ENCODE peak calls at places on chromosome 14, in four cellular contexts. T is HL-60, H is GM12891, F is K562. W is an unnamed sample.

GRCh38 chr14:89617471-89618291 is 200.6 kb upstream of the FOXN3 start:
- DNase-seq in T (no peak), F (no peak), H (no peak), W (no peak)

GRCh38 chr14:36099619-36100018 is 76.9 kb downstream of the PTCSC3 start:
- DNase-seq in H (no peak), T (no peak), F (no peak), W (no peak)

GRCh38 chr14:71648725-71649124 is 283.5 kb upstream of the RGS6 start:
- DNase-seq in F (no peak), H (no peak), T (no peak), W (no peak)

GRCh38 chr14:88911811-88912210 is 87.4 kb downstream of the TTC8 start:
- DNase-seq in H (no peak), F (no peak), T (no peak), W (no peak)

GRCh38 chr14:76501156-76501555 is 125.2 kb downstream of the ESRRB start:
- DNase-seq in H (no peak), T (no peak), F (no peak), W (no peak)

GRCh38 chr14:90375934-90376333 is 20.9 kb upstream of the CALM1 start:
- DNase-seq in H (no peak), F (no peak), T (no peak), W (no peak)

GRCh38 chr14:73887704-73888459 is 1.2 kb downstream of the ZNF410 start:
- DNase-seq in H (no peak), F (no peak), T (no peak), W (no peak)

GRCh38 chr14:24699052-24699451 is 65.1 kb upstream of the GZMB start:
- DNase-seq in F (no peak), T (no peak), H (no peak), W (no peak)

GRCh38 chr14:35333797-35334743 is 41.9 kb downstream of the PSMA6 start:
- DNase-seq in F (peak; percentile 48), T (no peak), H (no peak), W (no peak)

GRCh38 chr14:103558071-103558882 is 4.2 kb downstream of the BAG5 start:
- DNase-seq in F (no peak), H (no peak), T (no peak), W (no peak)

GRCh38 chr14:96264200-96264553 is 8.2 kb downstream of the BDKRB1 start:
- DNase-seq in T (no peak), H (no peak), F (no peak), W (no peak)

GRCh38 chr14:26104686-26105085 is 493.1 kb downstream of the NOVA1 start:
- DNase-seq in T (no peak), H (no peak), F (no peak), W (no peak)

GRCh38 chr14:74462993-74463392 is 30.1 kb downstream of the NPC2 start:
- DNase-seq in F (no peak), H (no peak), T (no peak), W (no peak)

GRCh38 chr14:61296707-61297502 is 15.8 kb upstream of the TMEM30B start:
- DNase-seq in F (peak; percentile 39), H (no peak), T (peak; percentile 7), W (peak; percentile 23)

GRCh38 chr14:92653162-92653651 is 95.2 kb downstream of the LGMN start:
- DNase-seq in F (no peak), T (peak; percentile 68), H (no peak), W (no peak)

GRCh38 chr14:81127785-81128184 is 93.0 kb downstream of the GTF2A1 start:
- DNase-seq in F (no peak), H (no peak), T (no peak), W (no peak)

GRCh38 chr14:59511916-59512530 is 27.7 kb downstream of the JKAMP start:
- DNase-seq in T (no peak), H (peak; percentile 4), F (peak; percentile 9), W (no peak)

GRCh38 chr14:90815817-90816662 is at the start of gene TTC7B:
- DNase-seq in T (peak; percentile 17), F (peak; percentile 57), H (peak; percentile 80), W (no peak)

GRCh38 chr14:96055753-96056508 is 16.8 kb downstream of the C14orf132 start:
- DNase-seq in F (no peak), H (no peak), T (no peak), W (no peak)

GRCh38 chr14:90543876-90544275 is 147.0 kb downstream of the CALM1 start:
- DNase-seq in H (no peak), T (no peak), F (no peak), W (no peak)

GRCh38 chr14:81831128-81831815 is 297.6 kb upstream of the SEL1L start:
- DNase-seq in T (no peak), F (no peak), H (no peak), W (no peak)

GRCh38 chr14:60204843-60205774 is 39.9 kb upstream of the DHRS7 start:
- DNase-seq in F (no peak), H (no peak), T (no peak), W (peak; percentile 70)

GRCh38 chr14:35883677-35884293 is 57.6 kb downstream of the BRMS1L start:
- DNase-seq in H (no peak), T (no peak), F (peak; percentile 34), W (no peak)

GRCh38 chr14:63563370-63564026 is 20.3 kb upstream of the PPP2R5E start:
- DNase-seq in T (no peak), H (no peak), F (peak; percentile 13), W (no peak)

GRCh38 chr14:104219731-104220224 is 81.4 kb downstream of the KIF26A start:
- DNase-seq in H (no peak), T (no peak), F (no peak), W (no peak)

GRCh38 chr14:46651526-46652144 is at the start of gene RPL10L:
- DNase-seq in F (peak; percentile 12), T (no peak), H (no peak), W (no peak)
- TF ChIP-seq SPI1 in F (no peak), T (no peak), H (no peak), W (no peak)

GRCh38 chr14:99231850-99232401 is 40.1 kb downstream of the BCL11B start:
- DNase-seq in F (no peak), H (no peak), T (no peak), W (no peak)
- TF ChIP-seq SPI1 in F (no peak), H (no peak), T (no peak), W (no peak)

GRCh38 chr14:67564236-67564635 is 31.1 kb downstream of the PLEKHH1 start:
- DNase-seq in H (no peak), T (no peak), F (no peak), W (no peak)
- TF ChIP-seq SPI1 in H (no peak), T (no peak), F (no peak), W (no peak)

DNA sequence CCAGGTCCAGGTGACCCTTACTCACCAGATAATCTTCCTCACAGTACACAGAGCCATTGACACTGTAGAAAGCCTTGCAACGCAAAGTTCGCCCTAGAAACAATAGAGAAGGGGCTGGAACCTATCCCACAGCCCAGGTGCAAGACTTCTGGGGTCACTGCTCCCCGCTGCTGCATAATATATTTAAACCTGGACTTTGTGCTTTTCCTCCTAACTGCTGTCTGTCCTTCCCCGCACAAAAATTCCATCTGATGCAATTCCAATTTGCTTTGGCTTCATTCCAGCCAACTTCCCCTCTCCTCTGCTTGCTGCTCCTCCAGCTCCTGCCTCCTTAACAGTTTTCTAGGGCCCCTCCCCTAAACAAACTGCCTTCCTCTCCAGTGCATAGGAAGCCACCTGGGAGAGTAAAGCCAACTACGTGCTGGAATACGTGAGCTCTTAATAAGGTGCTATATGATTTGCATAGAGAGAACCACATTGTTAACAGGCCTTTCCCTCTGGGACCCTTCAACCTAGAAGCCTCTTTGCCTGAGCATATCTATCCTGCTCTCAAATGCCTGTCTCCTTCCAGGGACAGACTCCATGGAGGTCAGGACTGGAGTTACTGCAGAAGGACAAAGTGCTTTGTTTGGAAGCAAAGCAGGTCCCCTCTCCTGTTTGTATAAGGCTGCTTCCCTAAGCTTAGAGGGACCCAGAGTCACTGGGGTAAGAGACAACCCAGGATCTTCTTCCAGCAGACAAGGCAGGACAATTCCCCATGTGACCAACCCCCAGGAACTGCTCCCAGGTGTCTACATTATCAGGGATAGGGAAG is 5.5 kb downstream of the AJUBA start:
- DNase-seq in F (no peak), H (no peak), T (no peak), W (no peak)
- TF ChIP-seq SPI1 in F (peak; percentile 13), H (no peak), T (no peak), W (no peak)

GRCh38 chr14:55801121-55801520 is 221.1 kb downstream of the KTN1 start:
- DNase-seq in H (no peak), T (no peak), F (no peak), W (no peak)

GRCh38 chr14:55802986-55803431 is 223.0 kb downstream of the KTN1 start:
- DNase-seq in T (no peak), H (no peak), F (peak; percentile 38), W (no peak)

GRCh38 chr14:55804198-55804553 is 224.2 kb downstream of the KTN1 start:
- DNase-seq in H (no peak), T (no peak), F (no peak), W (no peak)

GRCh38 chr14:55805250-55805649 is 225.2 kb downstream of the KTN1 start:
- DNase-seq in H (no peak), T (no peak), F (no peak), W (no peak)

DNA sequence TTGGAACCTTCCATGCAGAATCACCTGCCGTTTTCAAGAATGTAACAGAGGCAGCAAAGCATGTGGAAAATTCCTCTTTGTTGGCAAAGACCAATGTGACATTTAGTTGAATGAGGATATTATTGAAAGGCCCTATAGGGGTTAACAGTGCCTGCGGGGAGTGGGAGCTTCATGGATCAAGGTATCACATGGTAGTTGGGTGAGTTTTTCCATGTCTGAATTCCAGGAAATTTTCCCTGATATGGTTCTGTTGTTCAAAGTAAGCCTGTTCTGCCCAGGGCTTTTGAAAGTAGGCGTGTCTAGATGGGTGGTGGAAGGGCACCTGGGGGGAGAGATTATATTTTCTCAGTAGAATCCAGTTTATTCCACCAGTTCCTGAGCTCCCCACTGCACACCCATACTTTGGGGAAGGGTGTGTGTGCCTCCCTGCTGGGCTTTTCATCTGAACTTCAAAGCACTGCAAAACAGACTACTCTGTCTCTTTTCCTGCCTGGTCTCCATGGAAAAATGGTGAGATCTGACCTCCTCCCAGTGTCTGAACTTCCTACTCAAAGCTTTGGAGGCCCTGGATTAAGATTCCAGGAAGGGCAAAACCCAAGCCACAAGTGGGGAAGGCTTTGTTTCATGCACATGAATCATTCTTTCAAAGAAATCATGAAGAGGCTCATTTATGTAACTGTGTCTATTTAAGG is 223.6 kb downstream of the KTN1 start:
- DNase-seq in H (no peak), T (no peak), F (no peak), W (no peak)
- TF ChIP-seq SPI1 in H (no peak), T (no peak), F (no peak), W (no peak)

GRCh38 chr14:51821822-51822221 is 38.6 kb upstream of the GNG2 start:
- DNase-seq in H (no peak), T (no peak), F (no peak), W (no peak)
- TF ChIP-seq SPI1 in H (no peak), T (no peak), F (no peak), W (no peak)

GRCh38 chr14:64728856-64729255 is 24.6 kb downstream of the PLEKHG3 start:
- DNase-seq in T (no peak), F (no peak), H (no peak), W (no peak)
- TF ChIP-seq SPI1 in T (no peak), F (no peak), H (no peak), W (no peak)